ENCODE peak calls at places on chromosomes 3 and 15, in six cellular contexts. B is neural crest cell; W is AG10803; P is naive thymus-derived CD8-positive, alpha-beta T cell; Y is HEK293T; M is astrocyte. F is an unnamed sample.

GRCh38 chr3:171334465-171334811 is 125.8 kb downstream of the TNIK start:
- DNase-seq in M (peak), B (no peak), W (no peak), Y (no peak), P (no peak), F (no peak)

GRCh38 chr3:12479919-12480425 is 4.3 kb upstream of the TSEN2 start:
- DNase-seq in P (peak), Y (peak), B (peak), M (peak), W (peak), F (peak)

GRCh38 chr3:11211531-11212300 is 57.4 kb downstream of the HRH1 start:
- DNase-seq in W (peak), Y (no peak), B (no peak), P (no peak), M (peak), F (no peak)

GRCh38 chr3:177802151-177802900 is 605.0 kb upstream of the TBL1XR1 start:
- DNase-seq in P (no peak), B (no peak), Y (no peak), W (peak), M (peak), F (no peak)

GRCh38 chr3:123884258-123884831 is at the start of gene MYLK:
- DNase-seq in Y (peak), M (peak), W (peak), B (peak), P (no peak), F (peak)

GRCh38 chr3:185837409-185837808 is 12.6 kb upstream of the IGF2BP2 start:
- DNase-seq in P (no peak), M (no peak), W (peak), Y (no peak), B (no peak), F (no peak)

GRCh38 chr3:71438004-71438685 is 145.4 kb downstream of the FOXP1 start:
- DNase-seq in M (no peak), W (no peak), P (no peak), Y (no peak), B (no peak), F (no peak)

GRCh38 chr15:90918034-90918788 is 14.1 kb downstream of the HDDC3 start:
- DNase-seq in B (no peak), W (no peak), M (no peak), Y (no peak), P (no peak), F (no peak)

GRCh38 chr3:44013967-44014366 is 227.7 kb upstream of the TOPAZ1 start:
- DNase-seq in P (no peak), W (no peak), B (no peak), Y (no peak), M (no peak), F (no peak)

GRCh38 chr15:34334676-34335075 is 2.9 kb downstream of the SLC12A6 start:
- DNase-seq in B (no peak), P (no peak), Y (no peak), M (no peak), W (no peak), F (no peak)

GRCh38 chr15:85336870-85337269 is 43.5 kb upstream of the AKAP13 start:
- DNase-seq in B (no peak), M (no peak), W (no peak), Y (no peak), P (no peak), F (no peak)

GRCh38 chr3:156332304-156332703 is 211.9 kb downstream of the KCNAB1 start:
- DNase-seq in Y (no peak), M (no peak), P (no peak), B (no peak), W (peak), F (no peak)

GRCh38 chr3:16112910-16113504 is 61.5 kb upstream of the GALNT15 start:
- DNase-seq in W (peak), M (peak), Y (no peak), B (no peak), P (no peak), F (no peak)

F was measured in glutamatergic neuron.